ENCODE peak calls at places on chromosomes 13 and 19, in four cellular contexts. One of them, this sample, is unnamed.

GRCh38 chr13:55652657-55653056 is 1488.1 kb upstream of the PRR20A start:
- DNase-seq in amygdala: no peak
- DNase-seq in NCI-H774: no peak
- DNase-seq in RPMI8226: no peak
- DNase-seq in this sample: no peak

GRCh38 chr13:51303063-51303552 is 36.4 kb upstream of the SERPINE3 start:
- DNase-seq in RPMI8226: no peak
- DNase-seq in amygdala: no peak
- DNase-seq in NCI-H774: no peak
- DNase-seq in this sample: no peak

GRCh38 chr13:51122868-51123267 is 11.8 kb upstream of the C13orf42 start:
- DNase-seq in NCI-H774: no peak
- DNase-seq in RPMI8226: no peak
- DNase-seq in amygdala: no peak
- DNase-seq in this sample: no peak

GRCh38 chr13:35712907-35713685 is 236.6 kb upstream of the MAB21L1 start:
- DNase-seq in RPMI8226: no peak
- DNase-seq in amygdala: no peak
- DNase-seq in NCI-H774: no peak
- DNase-seq in this sample: no peak

GRCh38 chr19:46726551-46726950 is 9.6 kb upstream of the PRKD2 start:
- DNase-seq in amygdala: no peak
- DNase-seq in NCI-H774: no peak
- DNase-seq in RPMI8226: no peak
- DNase-seq in this sample: no peak

GRCh38 chr19:55406869-55407624 is 541 bp downstream of the UBE2S start:
- DNase-seq in RPMI8226: peak
- DNase-seq in NCI-H774: peak
- DNase-seq in amygdala: no peak
- DNase-seq in this sample: peak

GRCh38 chr13:51590231-51590630 is 6.0 kb downstream of the WDFY2 start:
- DNase-seq in amygdala: no peak
- DNase-seq in NCI-H774: no peak
- DNase-seq in RPMI8226: no peak
- DNase-seq in this sample: no peak

GRCh38 chr19:11984986-11985385 is 20.1 kb downstream of the ZNF763 start:
- DNase-seq in RPMI8226: peak
- DNase-seq in NCI-H774: no peak
- DNase-seq in amygdala: no peak
- DNase-seq in this sample: no peak

GRCh38 chr19:54489341-54489740 is 13.3 kb upstream of the LAIR2 start:
- DNase-seq in NCI-H774: no peak
- DNase-seq in RPMI8226: no peak
- DNase-seq in amygdala: no peak
- DNase-seq in this sample: no peak

This sample was measured in left colon.